ENCODE peak calls at places on chromosomes 3 and 15, in five cellular contexts. W, S, V, G and B are unnamed samples. For H3K4me1, the result is how much of the 10 kb centered on the place peaks cover.

GRCh38 chr15:50046868-50047267 is 72.2 kb downstream of the ATP8B4 start:
- DNase-seq in W (no peak), S (no peak), V (no peak), G (no peak), B (no peak)

GRCh38 chr3:129654126-129654525 is 47.6 kb upstream of the PLXND1 start:
- DNase-seq in W (no peak), S (no peak), V (no peak), G (no peak), B (no peak)

GRCh38 chr3:52794612-52795099 is at the start of gene ITIH3:
- DNase-seq in W (no peak), S (peak), V (no peak), G (no peak), B (no peak)

GRCh38 chr3:58679974-58680656 is 13.5 kb upstream of the FAM3D start:
- DNase-seq in W (no peak), S (no peak), V (no peak), G (no peak), B (no peak)

GRCh38 chr15:37105795-37106333 is 5.5 kb upstream of the MEIS2 start:
- DNase-seq in W (no peak), S (no peak), V (no peak), G (no peak), B (no peak)

GRCh38 chr3:175224051-175224450 is 364.9 kb downstream of the NAALADL2 start:
- DNase-seq in W (no peak), S (peak), V (no peak), G (no peak), B (no peak)

GRCh38 chr3:102673271-102674115 is 238.7 kb downstream of the ZPLD1 start:
- DNase-seq in W (no peak), S (peak), V (no peak), G (peak), B (peak)

GRCh38 chr3:170470063-170471006 is 51.7 kb downstream of the CLDN11 start:
- DNase-seq in W (no peak), S (no peak), V (no peak), G (peak), B (no peak)

GRCh38 chr3:1026395-1026794 is 66.4 kb upstream of the CNTN6 start:
- DNase-seq in W (no peak), S (no peak), V (no peak), G (no peak), B (no peak)

GRCh38 chr3:156865732-156866131 is 39.6 kb downstream of the LEKR1 start:
- DNase-seq in W (no peak), S (no peak), V (no peak), G (no peak), B (no peak)

GRCh38 chr3:106215047-106215446 is 346.2 kb upstream of the CBLB start:
- DNase-seq in W (no peak), S (no peak), V (no peak), G (no peak), B (no peak)

GRCh38 chr15:26087395-26087794 is 224.3 kb upstream of the ATP10A start:
- DNase-seq in W (no peak), S (no peak), V (no peak), G (no peak), B (no peak)

GRCh38 chr3:138148503-138148902 is 16.3 kb upstream of the A4GNT start:
- DNase-seq in W (no peak), S (no peak), V (no peak), G (no peak), B (no peak)

GRCh38 chr15:59294574-59294960 is 78.1 kb downstream of the MYO1E start:
- DNase-seq in W (no peak), S (no peak), V (no peak), G (no peak), B (no peak)

GRCh38 chr3:183815951-183816475 is 9.4 kb downstream of the MAP6D1 start:
- DNase-seq in W (no peak), S (no peak), V (no peak), G (no peak), B (no peak)

GRCh38 chr15:78448441-78449219 is 10.6 kb downstream of the IREB2 start:
- DNase-seq in W (no peak), S (no peak), V (no peak), G (no peak), B (no peak)

GRCh38 chr3:130948929-130949328 is 55.0 kb downstream of the ATP2C1 start:
- DNase-seq in W (no peak), S (no peak), V (no peak), G (no peak), B (no peak)

GRCh38 chr3:154992655-154993054 is 87.5 kb upstream of the MME start:
- DNase-seq in W (no peak), S (no peak), V (no peak), G (no peak), B (no peak)

GRCh38 chr15:88804257-88804656 is 1.0 kb downstream of the ACAN start:
- DNase-seq in W (no peak), S (no peak), V (no peak), G (no peak), B (no peak)

GRCh38 chr15:42403389-42403788 is 44.1 kb downstream of the CAPN3 start:
- DNase-seq in W (no peak), S (no peak), V (no peak), G (no peak), B (no peak)

GRCh38 chr3:58613236-58614132 is 36.3 kb upstream of the FAM107A start:
- DNase-seq in W (no peak), S (peak), V (no peak), G (no peak), B (no peak)

GRCh38 chr3:113261996-113262665 is 50.8 kb downstream of the BOC start:
- DNase-seq in W (no peak), S (no peak), V (no peak), G (no peak), B (no peak)

GRCh38 chr3:180678231-180678630 is 1.1 kb downstream of the CCDC39 start:
- DNase-seq in W (no peak), S (no peak), V (no peak), G (no peak), B (no peak)

GRCh38 chr3:186281172-186281571 is 80.9 kb downstream of the DGKG start:
- DNase-seq in W (no peak), S (no peak), V (no peak), G (no peak), B (no peak)

GRCh38 chr15:93515256-93516044 is 426.4 kb upstream of the RGMA start:
- DNase-seq in W (no peak), S (no peak), V (no peak), G (no peak), B (no peak)

GRCh38 chr3:55519016-55519415 is 31.9 kb upstream of the WNT5A start:
- DNase-seq in W (no peak), S (no peak), V (no peak), G (no peak), B (no peak)

GRCh38 chr3:69226071-69226470 is 103.7 kb upstream of the LMOD3 start:
- DNase-seq in W (no peak), S (no peak), V (no peak), G (no peak), B (no peak)

GRCh38 chr3:156764761-156765160 is 61.4 kb upstream of the LEKR1 start:
- DNase-seq in W (no peak), S (no peak), V (no peak), G (no peak), B (no peak)

GRCh38 chr3:10366681-10367101 is 45.8 kb upstream of the SEC13 start:
- DNase-seq in W (no peak), S (no peak), V (no peak), G (no peak), B (no peak)

GRCh38 chr3:12193485-12194165 is 34.9 kb upstream of the TIMP4 start:
- DNase-seq in W (no peak), S (no peak), V (no peak), G (no peak), B (no peak)

GRCh38 chr15:70513818-70514217 is 249.5 kb downstream of the UACA start:
- DNase-seq in W (no peak), S (no peak), V (no peak), G (no peak), B (no peak)

GRCh38 chr3:164326714-164327113 is 751.6 kb downstream of the SI start:
- DNase-seq in W (no peak), S (no peak), V (no peak), G (no peak), B (no peak)

GRCh38 chr3:65793495-65794200 is 245.1 kb downstream of the MAGI1 start:
- DNase-seq in W (no peak), S (no peak), V (no peak), G (no peak), B (no peak)

GRCh38 chr3:13791501-13792490 is 88.1 kb downstream of the WNT7A start:
- DNase-seq in W (peak), S (no peak), V (no peak), G (no peak), B (no peak)

GRCh38 chr15:60945196-60945595 is 283.9 kb downstream of the RORA start:
- DNase-seq in W (no peak), S (peak), V (no peak), G (no peak), B (no peak)

GRCh38 chr3:129723558-129724324 is 117.3 kb upstream of the PLXND1 start:
- DNase-seq in W (no peak), S (no peak), V (peak), G (no peak), B (no peak)

GRCh38 chr15:34708422-34708821 is 46.4 kb downstream of the GJD2 start:
- DNase-seq in W (no peak), S (no peak), V (no peak), G (no peak), B (no peak)

GRCh38 chr15:63381301-63382192 is at the start of gene CA12:
- DNase-seq in W (peak), S (peak), V (no peak), G (peak), B (no peak)
- TF ChIP-seq POLR2A in W (no peak), S (peak), V (peak), G (no peak), B (no peak)

GRCh38 chr3:39325223-39325622 is 4.3 kb upstream of the CCR8 start:
- DNase-seq in W (no peak), S (no peak), V (no peak), G (no peak), B (no peak)

GRCh38 chr3:39330824-39331223 is 1.3 kb downstream of the CCR8 start:
- DNase-seq in W (no peak), S (no peak), V (no peak), G (no peak), B (no peak)

GRCh38 chr3:39329493-39329892 is at the start of gene CCR8:
- DNase-seq in W (no peak), S (no peak), V (no peak), G (no peak), B (no peak)

GRCh38 chr3:39327053-39327745 is 2.3 kb upstream of the CCR8 start:
- DNase-seq in W (no peak), S (no peak), V (no peak), G (no peak), B (no peak)

DNA sequence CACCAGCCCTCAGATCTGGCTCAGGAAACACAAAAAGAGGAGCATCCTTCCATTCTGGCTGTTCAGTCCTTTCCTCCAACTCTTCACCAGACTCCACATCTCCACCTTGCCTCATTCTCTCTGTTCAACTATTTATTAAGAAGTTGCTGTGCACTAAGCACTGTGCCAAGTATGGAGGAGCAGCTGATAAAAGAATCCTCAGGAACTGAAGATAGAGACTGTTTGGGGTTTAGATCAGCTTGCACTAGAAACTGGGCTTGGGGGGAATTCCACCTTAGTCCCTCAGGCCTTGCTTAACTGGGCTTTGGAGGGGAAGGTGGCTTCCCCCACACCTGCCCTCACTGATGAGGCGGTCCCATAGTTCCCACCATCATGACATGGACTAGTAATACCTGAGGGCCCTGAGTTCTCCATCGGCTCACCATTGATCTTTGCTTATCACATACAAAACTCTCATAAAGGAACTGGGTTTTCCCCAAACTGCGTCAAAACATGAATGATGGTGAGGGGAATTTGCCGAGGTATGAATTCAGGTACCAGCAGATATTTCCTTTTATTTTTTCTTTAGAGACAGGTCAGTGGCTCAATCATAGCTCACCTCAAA is 1.7 kb upstream of the CCR8 start:
- DNase-seq in W (no peak), S (no peak), V (no peak), G (no peak), B (no peak)
- H3K4me3 ChIP-seq in W (no peak), S (no peak), V (no peak), G (no peak), B (no peak)

GRCh38 chr3:152197937-152198336 is 70.8 kb upstream of the MBNL1 start:
- DNase-seq in W (no peak), S (no peak), V (no peak), G (no peak), B (no peak)
- H3K4me1 ChIP-seq in W (under half), S (under half), V (under half), G (under half), B (under half)

DNA sequence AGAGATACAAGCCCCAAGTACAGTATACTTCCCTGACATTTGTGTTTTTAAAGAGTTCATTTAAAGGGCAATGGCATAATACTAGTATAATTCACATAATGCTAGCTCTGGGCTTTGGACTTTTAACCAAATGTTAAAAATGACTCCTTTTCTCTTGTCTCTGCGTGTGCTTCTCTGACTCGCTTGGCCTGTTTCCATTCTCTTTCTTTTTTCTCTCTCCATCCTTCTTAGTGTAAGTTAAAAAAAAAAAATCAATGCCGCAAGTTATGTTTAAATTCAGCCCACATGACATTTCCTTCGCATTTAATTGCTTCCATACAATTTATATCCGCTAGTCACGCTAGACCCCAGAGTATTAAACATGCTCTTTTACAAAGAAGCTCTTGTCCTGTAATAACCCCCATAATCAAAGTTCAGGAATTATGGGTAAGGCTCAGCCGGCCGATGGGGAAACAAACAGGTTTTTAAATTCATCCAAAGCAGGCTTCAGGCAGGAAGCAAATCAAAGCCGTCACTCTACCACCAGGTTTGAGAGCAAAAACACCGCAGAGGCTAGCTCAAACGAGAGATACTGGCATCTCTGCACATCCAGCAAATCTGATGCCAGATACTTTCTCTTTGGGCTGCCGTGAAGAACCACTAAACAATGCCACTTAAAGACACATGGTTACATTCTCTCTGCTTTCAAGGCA is 19.3 kb downstream of the WWTR1 start:
- DNase-seq in W (no peak), S (no peak), V (no peak), G (no peak), B (no peak)
- TF ChIP-seq POLR2A in W (no peak), S (no peak), V (no peak), G (no peak), B (no peak)

DNA sequence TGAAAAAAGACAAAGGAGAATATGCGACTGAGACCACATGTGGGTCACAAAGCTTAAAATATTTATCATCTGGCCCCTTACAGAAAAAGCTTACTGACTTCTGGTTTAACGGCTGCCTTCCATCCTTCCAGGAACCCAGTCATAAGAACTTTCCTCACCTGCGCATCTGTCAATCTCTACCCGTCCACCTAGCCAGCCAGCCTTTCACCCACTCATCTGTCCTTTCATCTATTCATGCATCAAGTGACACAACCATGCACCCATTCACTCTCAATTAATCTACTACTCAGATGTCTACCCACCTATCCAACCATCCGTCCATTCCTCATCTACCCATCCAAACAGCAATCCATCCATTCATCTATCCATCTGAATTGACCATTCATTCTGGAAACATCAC is 64.2 kb upstream of the NR2C2 start:
- DNase-seq in W (no peak), S (no peak), V (no peak), G (no peak), B (no peak)
- H3K4me3 ChIP-seq in W (no peak), S (no peak), V (no peak), G (no peak), B (no peak)